ENCODE peak calls at places on chromosomes 16 and 17, in six cellular contexts. B is T follicular helper cell, J is amniotic epithelial cell, C is hepatocyte, V is keratinocyte, O is small intestine. H is an unnamed sample.

GRCh38 chr17:41620583-41621434 is 3.6 kb downstream of the KRT17 start:
- DNase-seq in B (no peak), J (peak; percentile 54), C (no peak), V (no peak), O (no peak), H (no peak)

GRCh38 chr16:24609417-24609739 is 70.0 kb downstream of the RBBP6 start:
- DNase-seq in B (no peak), J (no peak), C (no peak), V (no peak), O (no peak), H (no peak)

GRCh38 chr16:88405325-88406060 is 22.7 kb downstream of the ZNF469 start:
- DNase-seq in B (no peak), J (no peak), C (peak; percentile 64), V (no peak), O (no peak), H (no peak)

GRCh38 chr17:34237458-34237857 is 17.6 kb upstream of the CCL2 start:
- DNase-seq in B (no peak), J (no peak), C (no peak), V (no peak), O (no peak), H (no peak)

GRCh38 chr17:5580367-5580766 is 3.9 kb downstream of the NLRP1 start:
- DNase-seq in B (no peak), J (peak; percentile 72), C (no peak), V (no peak), O (no peak), H (no peak)

GRCh38 chr17:15436399-15437369 is 30.7 kb downstream of the CDRT4 start:
- DNase-seq in B (no peak), J (peak; percentile 71), C (peak; percentile 68), V (no peak), O (peak; percentile 88), H (peak; percentile 50)

GRCh38 chr17:44844390-44844830 is 3.3 kb upstream of the HIGD1B start:
- DNase-seq in B (no peak), J (peak; percentile 10), C (no peak), V (no peak), O (no peak), H (no peak)

GRCh38 chr17:27819171-27819544 is 18.8 kb upstream of the NOS2 start:
- DNase-seq in B (no peak), J (no peak), C (no peak), V (no peak), O (no peak), H (no peak)

GRCh38 chr17:74407384-74407783 is 24.5 kb upstream of the GPRC5C start:
- DNase-seq in B (no peak), J (no peak), C (no peak), V (no peak), O (no peak), H (no peak)

GRCh38 chr16:13289515-13289914 is 388.1 kb downstream of the SHISA9 start:
- DNase-seq in B (no peak), J (no peak), C (no peak), V (no peak), O (no peak), H (no peak)

GRCh38 chr17:29256735-29257466 is 10.2 kb downstream of the CRYBA1 start:
- DNase-seq in B (no peak), J (no peak), C (no peak), V (no peak), O (no peak), H (no peak)

GRCh38 chr17:38693700-38694329 is 11.3 kb upstream of the MLLT6 start:
- DNase-seq in B (no peak), J (peak; percentile 18), C (peak; percentile 39), V (no peak), O (peak; percentile 23), H (no peak)

GRCh38 chr17:81427446-81428120 is 32.3 kb downstream of the BAHCC1 start:
- DNase-seq in B (no peak), J (no peak), C (no peak), V (no peak), O (peak; percentile 59), H (no peak)

GRCh38 chr16:20353379-20353778 is 864 bp upstream of the UMOD start:
- DNase-seq in B (no peak), J (no peak), C (no peak), V (no peak), O (no peak), H (no peak)

GRCh38 chr16:14667347-14668266 is 26.5 kb downstream of the PLA2G10 start:
- DNase-seq in B (no peak), J (no peak), C (no peak), V (no peak), O (peak; percentile 77), H (no peak)

GRCh38 chr17:74525781-74526288 is 5.4 kb downstream of the CD300LB start:
- DNase-seq in B (no peak), J (no peak), C (no peak), V (no peak), O (no peak), H (peak; percentile 3)

GRCh38 chr17:30212750-30213149 is 22.7 kb downstream of the SLC6A4 start:
- DNase-seq in B (no peak), J (no peak), C (no peak), V (no peak), O (no peak), H (no peak)

GRCh38 chr16:11030990-11031510 is 86.7 kb downstream of the CLEC16A start:
- DNase-seq in B (no peak), J (no peak), C (no peak), V (no peak), O (no peak), H (no peak)

GRCh38 chr16:30417447-30418349 is 10.3 kb downstream of the ZNF771 start:
- DNase-seq in B (peak; percentile 83), J (peak; percentile 91), C (peak; percentile 94), V (no peak), O (peak; percentile 94), H (peak; percentile 92)

GRCh38 chr16:50102046-50102756 is 36.4 kb downstream of the HEATR3 start:
- DNase-seq in B (no peak), J (peak; percentile 71), C (no peak), V (peak; percentile 17), O (no peak), H (no peak)

H was measured in activated CD4-positive, alpha-beta memory T cell treated with anti-CD3 and anti-CD28 coated beads, Interleukin-2, amount 10 ng/mL, durations not matched to agents 7 days and 5 days.